ENCODE peak calls at places on chromosomes 5 and 9, in five cellular contexts. One of them, this sample, is unnamed.

GRCh38 chr5:66021585-66021984 is 95.2 kb downstream of the ERBIN start:
- DNase-seq in fibroblast of pulmonary artery: no peak
- DNase-seq in tibial nerve: no peak
- DNase-seq in upper lobe of right lung: no peak
- DNase-seq in LNCaP clone FGC: no peak
- DNase-seq in this sample: no peak

GRCh38 chr9:134637241-134637640 is 4.4 kb upstream of the COL5A1 start:
- DNase-seq in upper lobe of right lung: peak
- DNase-seq in fibroblast of pulmonary artery: no peak
- DNase-seq in tibial nerve: no peak
- DNase-seq in LNCaP clone FGC: no peak
- DNase-seq in this sample: no peak

GRCh38 chr9:93665566-93666278 is 89.3 kb downstream of the PHF2 start:
- DNase-seq in fibroblast of pulmonary artery: no peak
- DNase-seq in upper lobe of right lung: no peak
- DNase-seq in tibial nerve: peak
- DNase-seq in LNCaP clone FGC: no peak
- DNase-seq in this sample: peak

GRCh38 chr5:84438456-84438855 is 53.8 kb upstream of the EDIL3 start:
- DNase-seq in tibial nerve: no peak
- DNase-seq in upper lobe of right lung: no peak
- DNase-seq in fibroblast of pulmonary artery: no peak
- DNase-seq in LNCaP clone FGC: no peak
- DNase-seq in this sample: no peak

GRCh38 chr9:33162721-33163311 is 4.3 kb downstream of the B4GALT1 start:
- DNase-seq in upper lobe of right lung: no peak
- DNase-seq in tibial nerve: peak
- DNase-seq in fibroblast of pulmonary artery: peak
- DNase-seq in LNCaP clone FGC: peak
- DNase-seq in this sample: peak

GRCh38 chr9:18020254-18020745 is 441.4 kb downstream of the SH3GL2 start:
- DNase-seq in upper lobe of right lung: no peak
- DNase-seq in LNCaP clone FGC: no peak
- DNase-seq in fibroblast of pulmonary artery: no peak
- DNase-seq in tibial nerve: no peak
- DNase-seq in this sample: no peak

GRCh38 chr5:158758666-158759065 is 341.1 kb downstream of the EBF1 start:
- DNase-seq in upper lobe of right lung: no peak
- DNase-seq in tibial nerve: no peak
- DNase-seq in fibroblast of pulmonary artery: no peak
- DNase-seq in LNCaP clone FGC: no peak
- DNase-seq in this sample: no peak

GRCh38 chr5:177271113-177271512 is 32.4 kb downstream of the RAB24 start:
- DNase-seq in tibial nerve: no peak
- DNase-seq in fibroblast of pulmonary artery: no peak
- DNase-seq in LNCaP clone FGC: no peak
- DNase-seq in upper lobe of right lung: no peak
- DNase-seq in this sample: no peak

GRCh38 chr9:123642291-123643278 is 286.6 kb downstream of the CRB2 start:
- DNase-seq in upper lobe of right lung: peak
- DNase-seq in tibial nerve: no peak
- DNase-seq in LNCaP clone FGC: peak
- DNase-seq in fibroblast of pulmonary artery: peak
- DNase-seq in this sample: peak

GRCh38 chr9:112867275-112867991 is 23.2 kb downstream of the SLC46A2 start:
- DNase-seq in fibroblast of pulmonary artery: peak
- DNase-seq in LNCaP clone FGC: no peak
- DNase-seq in tibial nerve: no peak
- DNase-seq in upper lobe of right lung: no peak
- DNase-seq in this sample: no peak

GRCh38 chr5:75052461-75053285 is at the start of gene GCNT4:
- DNase-seq in LNCaP clone FGC: no peak
- DNase-seq in fibroblast of pulmonary artery: peak
- DNase-seq in tibial nerve: no peak
- DNase-seq in upper lobe of right lung: peak
- DNase-seq in this sample: no peak

GRCh38 chr9:79221084-79221483 is 350.7 kb upstream of the TLE4 start:
- DNase-seq in tibial nerve: no peak
- DNase-seq in fibroblast of pulmonary artery: peak
- DNase-seq in LNCaP clone FGC: no peak
- DNase-seq in upper lobe of right lung: no peak
- DNase-seq in this sample: no peak

GRCh38 chr5:153523196-153523595 is 32.7 kb downstream of the GRIA1 start:
- DNase-seq in LNCaP clone FGC: no peak
- DNase-seq in fibroblast of pulmonary artery: peak
- DNase-seq in tibial nerve: no peak
- DNase-seq in upper lobe of right lung: no peak
- DNase-seq in this sample: no peak

GRCh38 chr9:93674580-93675335 is 98.4 kb downstream of the PHF2 start:
- DNase-seq in LNCaP clone FGC: no peak
- DNase-seq in tibial nerve: peak
- DNase-seq in fibroblast of pulmonary artery: no peak
- DNase-seq in upper lobe of right lung: peak
- DNase-seq in this sample: no peak

GRCh38 chr5:174793684-174794328 is 69.4 kb downstream of the MSX2 start:
- DNase-seq in tibial nerve: peak
- DNase-seq in fibroblast of pulmonary artery: peak
- DNase-seq in LNCaP clone FGC: no peak
- DNase-seq in upper lobe of right lung: peak
- DNase-seq in this sample: peak

GRCh38 chr5:155129513-155129880 is 115.9 kb downstream of the KIF4B start:
- DNase-seq in tibial nerve: no peak
- DNase-seq in fibroblast of pulmonary artery: no peak
- DNase-seq in LNCaP clone FGC: peak
- DNase-seq in upper lobe of right lung: no peak
- DNase-seq in this sample: no peak

GRCh38 chr5:135993894-135994514 is 34.8 kb upstream of the TGFBI start:
- DNase-seq in LNCaP clone FGC: no peak
- DNase-seq in fibroblast of pulmonary artery: no peak
- DNase-seq in tibial nerve: no peak
- DNase-seq in upper lobe of right lung: no peak
- DNase-seq in this sample: no peak

DNA sequence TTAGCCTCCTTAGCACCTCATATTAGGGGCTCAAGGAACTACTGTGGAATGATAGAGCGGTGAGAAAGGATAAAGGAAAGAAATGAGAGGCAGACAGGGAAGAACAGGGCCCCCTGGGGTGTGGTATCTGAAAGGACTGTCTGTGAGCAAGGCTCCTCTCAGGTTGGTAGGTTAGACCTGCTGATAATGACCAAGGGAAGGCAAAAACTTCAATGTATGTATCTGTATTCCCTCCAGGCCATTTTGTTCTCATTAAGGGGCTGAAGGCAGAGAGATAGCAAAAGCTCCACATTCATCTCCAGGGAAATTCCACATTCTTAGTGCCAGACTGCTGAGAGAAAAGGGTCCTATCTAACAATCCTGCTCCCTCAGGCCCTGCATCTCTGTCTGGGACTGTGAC is 28.6 kb downstream of the TRIM32 start:
- DNase-seq in LNCaP clone FGC: no peak
- DNase-seq in tibial nerve: no peak
- DNase-seq in upper lobe of right lung: no peak
- DNase-seq in fibroblast of pulmonary artery: no peak
- DNase-seq in this sample: no peak
- H3K4me3 ChIP-seq in LNCaP clone FGC: no peak
- H3K4me3 ChIP-seq in tibial nerve: no peak
- H3K4me3 ChIP-seq in upper lobe of right lung: no peak
- H3K4me3 ChIP-seq in fibroblast of pulmonary artery: no peak
- H3K4me3 ChIP-seq in this sample: no peak

DNA sequence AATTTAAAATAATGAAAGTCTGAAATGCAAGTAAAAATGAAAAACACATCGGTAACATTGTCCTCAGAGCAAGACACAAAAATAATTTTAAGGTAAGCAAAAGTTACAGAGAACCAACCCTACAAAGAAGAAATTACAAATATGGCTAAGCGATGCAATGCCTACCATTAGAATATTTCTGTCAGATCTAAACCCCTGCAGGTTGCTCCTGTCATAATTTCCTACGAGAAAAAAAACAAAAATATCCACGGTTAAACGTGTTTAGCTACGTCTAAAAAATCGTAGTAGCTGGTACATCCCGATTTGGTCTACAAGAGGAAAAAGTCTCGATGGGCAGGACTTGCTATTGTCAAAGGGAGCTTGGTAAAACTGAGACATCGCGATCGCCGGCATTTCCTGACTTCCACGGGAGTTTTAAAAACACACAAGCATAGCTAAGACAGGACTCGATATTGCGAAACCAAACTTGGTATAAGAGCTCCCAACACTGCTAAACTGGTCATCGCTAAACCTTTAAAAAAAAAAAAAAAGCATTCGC is 1.1 kb upstream of the ANXA2R start:
- DNase-seq in LNCaP clone FGC: no peak
- DNase-seq in tibial nerve: no peak
- DNase-seq in fibroblast of pulmonary artery: peak
- DNase-seq in upper lobe of right lung: peak
- DNase-seq in this sample: no peak
- H3K4me3 ChIP-seq in LNCaP clone FGC: peak
- H3K4me3 ChIP-seq in tibial nerve: peak
- H3K4me3 ChIP-seq in fibroblast of pulmonary artery: peak
- H3K4me3 ChIP-seq in upper lobe of right lung: peak
- H3K4me3 ChIP-seq in this sample: peak

DNA sequence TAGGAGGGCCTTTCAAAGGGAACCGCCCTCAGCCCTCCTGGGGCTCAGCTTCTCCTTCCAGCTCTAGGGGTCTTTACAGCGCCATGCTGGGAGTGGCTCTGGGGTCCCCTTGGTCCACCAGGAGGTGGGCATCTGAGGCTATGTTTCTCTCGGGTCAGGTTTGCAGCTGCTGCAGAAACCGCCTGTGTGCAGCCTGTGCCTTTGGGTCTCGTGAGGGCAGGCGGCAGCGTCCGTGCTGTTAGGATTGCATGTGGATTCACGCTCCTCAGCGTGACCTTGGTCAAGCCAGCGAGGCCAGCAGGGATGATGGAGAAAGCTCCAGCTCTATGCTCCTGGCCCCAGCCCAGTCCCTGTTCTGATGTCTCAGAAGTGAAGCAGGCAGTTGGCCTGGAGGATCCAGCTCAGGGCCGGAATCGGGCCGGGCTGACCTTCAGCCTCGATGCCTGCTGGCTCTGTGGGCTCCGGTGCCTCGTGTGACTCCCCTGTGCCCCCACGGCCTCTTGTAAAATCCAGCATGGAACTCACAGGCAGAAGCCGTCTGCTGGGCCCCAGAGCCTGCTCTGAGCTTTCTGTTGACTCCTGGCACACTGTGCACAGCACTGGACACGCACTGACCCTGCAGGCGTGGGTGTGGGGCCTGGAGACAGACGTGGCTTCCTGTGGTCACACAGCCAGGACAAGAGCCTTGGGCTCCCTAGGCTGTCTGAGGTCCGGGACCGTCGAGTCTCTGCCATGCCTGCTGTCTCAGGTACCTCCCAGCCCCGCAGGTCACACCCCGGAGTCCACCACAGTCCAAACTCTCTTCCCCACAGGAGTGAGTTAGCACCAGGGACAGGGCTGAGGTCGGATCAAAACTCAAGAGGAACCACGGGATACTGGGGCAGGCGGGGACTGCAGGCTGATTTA is 54.3 kb downstream of the TRIP13 start:
- DNase-seq in tibial nerve: no peak
- DNase-seq in LNCaP clone FGC: no peak
- DNase-seq in upper lobe of right lung: peak
- DNase-seq in fibroblast of pulmonary artery: no peak
- DNase-seq in this sample: peak
- H3K4me3 ChIP-seq in tibial nerve: no peak
- H3K4me3 ChIP-seq in LNCaP clone FGC: no peak
- H3K4me3 ChIP-seq in upper lobe of right lung: no peak
- H3K4me3 ChIP-seq in fibroblast of pulmonary artery: no peak
- H3K4me3 ChIP-seq in this sample: no peak

GRCh38 chr9:131701789-131702337 is 38.0 kb downstream of the RAPGEF1 start:
- DNase-seq in LNCaP clone FGC: no peak
- DNase-seq in fibroblast of pulmonary artery: no peak
- DNase-seq in upper lobe of right lung: no peak
- DNase-seq in tibial nerve: no peak
- DNase-seq in this sample: no peak

GRCh38 chr9:131700765-131701433 is 39.0 kb downstream of the RAPGEF1 start:
- DNase-seq in LNCaP clone FGC: no peak
- DNase-seq in upper lobe of right lung: no peak
- DNase-seq in tibial nerve: no peak
- DNase-seq in fibroblast of pulmonary artery: no peak
- DNase-seq in this sample: no peak

GRCh38 chr9:131704195-131704983 is 35.5 kb downstream of the RAPGEF1 start:
- DNase-seq in tibial nerve: no peak
- DNase-seq in LNCaP clone FGC: no peak
- DNase-seq in fibroblast of pulmonary artery: no peak
- DNase-seq in upper lobe of right lung: no peak
- DNase-seq in this sample: no peak

GRCh38 chr9:131701434-131701781 is 38.5 kb downstream of the RAPGEF1 start:
- DNase-seq in LNCaP clone FGC: no peak
- DNase-seq in upper lobe of right lung: no peak
- DNase-seq in fibroblast of pulmonary artery: no peak
- DNase-seq in tibial nerve: no peak
- DNase-seq in this sample: no peak

DNA sequence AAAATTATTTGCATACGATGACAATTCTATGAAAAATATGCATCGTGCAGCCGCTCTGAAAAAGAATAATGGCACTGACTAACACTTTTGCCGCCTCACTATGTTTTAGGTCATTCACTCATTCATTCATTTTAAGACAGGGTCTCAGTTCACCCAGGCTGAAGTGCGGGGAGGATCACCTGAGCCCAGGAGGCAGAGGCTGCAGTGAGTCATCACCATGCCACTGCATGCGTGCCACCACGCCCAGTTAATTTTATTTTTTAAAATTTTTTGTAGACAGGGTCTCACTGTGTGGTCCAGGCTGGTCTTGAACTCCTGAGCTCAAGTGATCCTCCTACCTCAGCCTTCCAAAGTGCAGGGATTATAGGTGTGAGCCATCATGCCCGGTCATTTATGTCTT is 37.0 kb downstream of the RAPGEF1 start:
- DNase-seq in tibial nerve: no peak
- DNase-seq in fibroblast of pulmonary artery: no peak
- DNase-seq in upper lobe of right lung: no peak
- DNase-seq in LNCaP clone FGC: no peak
- DNase-seq in this sample: no peak
- H3K4me3 ChIP-seq in tibial nerve: no peak
- H3K4me3 ChIP-seq in fibroblast of pulmonary artery: no peak
- H3K4me3 ChIP-seq in upper lobe of right lung: no peak
- H3K4me3 ChIP-seq in LNCaP clone FGC: no peak
- H3K4me3 ChIP-seq in this sample: no peak

DNA sequence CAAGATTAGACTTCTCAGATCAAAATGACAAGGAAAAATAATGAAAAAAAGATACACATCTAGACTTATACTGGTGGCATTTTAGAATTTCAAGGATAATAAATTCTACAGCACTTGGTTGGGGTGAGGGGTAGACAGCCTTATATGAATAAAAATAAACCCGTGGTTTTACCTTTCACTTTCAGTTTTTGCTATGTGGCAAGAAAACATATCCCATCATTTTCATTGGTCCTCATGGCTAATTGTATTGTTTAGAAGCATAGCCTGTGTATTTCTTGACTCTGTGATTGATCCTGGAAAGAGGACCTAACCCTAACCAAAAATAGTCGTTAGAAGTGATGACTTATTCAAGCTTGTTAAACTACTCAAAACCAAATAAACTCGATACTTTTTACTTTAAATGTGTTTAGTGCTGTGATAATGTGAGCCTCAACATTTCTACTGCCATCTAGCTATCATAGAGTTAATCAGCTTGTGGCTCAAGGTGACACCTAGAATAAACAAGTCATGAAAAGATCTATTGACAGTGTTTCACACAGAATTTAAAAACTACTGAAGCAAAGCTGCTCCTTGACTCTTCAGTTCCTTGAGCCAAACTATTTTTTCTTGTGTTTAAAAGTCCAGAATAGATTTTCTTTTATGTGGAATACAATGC is 153.3 kb upstream of the IZUMO3 start:
- DNase-seq in tibial nerve: no peak
- DNase-seq in LNCaP clone FGC: no peak
- DNase-seq in fibroblast of pulmonary artery: no peak
- DNase-seq in upper lobe of right lung: no peak
- DNase-seq in this sample: no peak
- H3K4me3 ChIP-seq in tibial nerve: peak
- H3K4me3 ChIP-seq in LNCaP clone FGC: no peak
- H3K4me3 ChIP-seq in fibroblast of pulmonary artery: no peak
- H3K4me3 ChIP-seq in upper lobe of right lung: no peak
- H3K4me3 ChIP-seq in this sample: no peak